ENCODE peak calls at places on chromosomes 3 and 15, in ten cellular contexts. One of them, this sample, is unnamed.

GRCh38 chr3:123412076-123412475 is 36.8 kb downstream of the ADCY5 start:
- DNase-seq in left cardiac atrium: no peak
- DNase-seq in progenitor cell of endocrine pancreas: no peak
- DNase-seq in stimulated activated naive B cell treated with anti-CD40 and anti-IgM and Interleukin-4, amounts not matched to agents 10 μg/mL and 1 μg/mL and 100 μg/mL, for 72 hours: no peak
- DNase-seq in RWPE1: no peak
- DNase-seq in NCI-H345: no peak
- DNase-seq in HTR-8/SVneo: no peak
- DNase-seq in EL: no peak
- DNase-seq in glutamatergic neuron: no peak
- DNase-seq in CD8-positive, alpha-beta T cell: no peak
- DNase-seq in this sample: no peak

GRCh38 chr15:92648190-92648875 is 7.2 kb downstream of the FAM174B start:
- DNase-seq in left cardiac atrium: no peak
- DNase-seq in progenitor cell of endocrine pancreas: no peak
- DNase-seq in stimulated activated naive B cell treated with anti-CD40 and anti-IgM and Interleukin-4, amounts not matched to agents 10 μg/mL and 1 μg/mL and 100 μg/mL, for 72 hours: no peak
- DNase-seq in RWPE1: no peak
- DNase-seq in NCI-H345: no peak
- DNase-seq in HTR-8/SVneo: no peak
- DNase-seq in EL: no peak
- DNase-seq in glutamatergic neuron: no peak
- DNase-seq in CD8-positive, alpha-beta T cell: no peak
- DNase-seq in this sample: no peak

GRCh38 chr3:98788651-98789050 is 25.5 kb downstream of the ST3GAL6 start:
- DNase-seq in left cardiac atrium: peak
- DNase-seq in progenitor cell of endocrine pancreas: no peak
- DNase-seq in stimulated activated naive B cell treated with anti-CD40 and anti-IgM and Interleukin-4, amounts not matched to agents 10 μg/mL and 1 μg/mL and 100 μg/mL, for 72 hours: no peak
- DNase-seq in RWPE1: no peak
- DNase-seq in NCI-H345: no peak
- DNase-seq in HTR-8/SVneo: no peak
- DNase-seq in EL: no peak
- DNase-seq in glutamatergic neuron: no peak
- DNase-seq in CD8-positive, alpha-beta T cell: no peak
- DNase-seq in this sample: no peak

GRCh38 chr3:126982125-126982521 is 792 bp upstream of the PLXNA1 start:
- DNase-seq in left cardiac atrium: no peak
- DNase-seq in progenitor cell of endocrine pancreas: no peak
- DNase-seq in stimulated activated naive B cell treated with anti-CD40 and anti-IgM and Interleukin-4, amounts not matched to agents 10 μg/mL and 1 μg/mL and 100 μg/mL, for 72 hours: peak
- DNase-seq in RWPE1: no peak
- DNase-seq in NCI-H345: no peak
- DNase-seq in HTR-8/SVneo: no peak
- DNase-seq in EL: peak
- DNase-seq in glutamatergic neuron: no peak
- DNase-seq in CD8-positive, alpha-beta T cell: peak
- DNase-seq in this sample: no peak

GRCh38 chr3:147397911-147398809 is 8.2 kb downstream of the ZIC4 start:
- DNase-seq in left cardiac atrium: no peak
- DNase-seq in progenitor cell of endocrine pancreas: no peak
- DNase-seq in stimulated activated naive B cell treated with anti-CD40 and anti-IgM and Interleukin-4, amounts not matched to agents 10 μg/mL and 1 μg/mL and 100 μg/mL, for 72 hours: no peak
- DNase-seq in RWPE1: no peak
- DNase-seq in NCI-H345: no peak
- DNase-seq in HTR-8/SVneo: no peak
- DNase-seq in EL: no peak
- DNase-seq in glutamatergic neuron: no peak
- DNase-seq in CD8-positive, alpha-beta T cell: no peak
- DNase-seq in this sample: peak

GRCh38 chr15:73367624-73368300 is 996 bp downstream of the HCN4 start:
- DNase-seq in left cardiac atrium: no peak
- DNase-seq in progenitor cell of endocrine pancreas: peak
- DNase-seq in stimulated activated naive B cell treated with anti-CD40 and anti-IgM and Interleukin-4, amounts not matched to agents 10 μg/mL and 1 μg/mL and 100 μg/mL, for 72 hours: no peak
- DNase-seq in RWPE1: no peak
- DNase-seq in NCI-H345: no peak
- DNase-seq in HTR-8/SVneo: no peak
- DNase-seq in EL: no peak
- DNase-seq in glutamatergic neuron: peak
- DNase-seq in CD8-positive, alpha-beta T cell: no peak
- DNase-seq in this sample: no peak

GRCh38 chr3:7309707-7310106 is 448.8 kb downstream of the GRM7 start:
- DNase-seq in left cardiac atrium: peak
- DNase-seq in progenitor cell of endocrine pancreas: no peak
- DNase-seq in stimulated activated naive B cell treated with anti-CD40 and anti-IgM and Interleukin-4, amounts not matched to agents 10 μg/mL and 1 μg/mL and 100 μg/mL, for 72 hours: no peak
- DNase-seq in RWPE1: no peak
- DNase-seq in NCI-H345: no peak
- DNase-seq in HTR-8/SVneo: no peak
- DNase-seq in EL: no peak
- DNase-seq in glutamatergic neuron: no peak
- DNase-seq in CD8-positive, alpha-beta T cell: no peak
- DNase-seq in this sample: no peak

GRCh38 chr3:113695426-113695817 is 1.0 kb downstream of the USF3 start:
- DNase-seq in left cardiac atrium: no peak
- DNase-seq in progenitor cell of endocrine pancreas: no peak
- DNase-seq in stimulated activated naive B cell treated with anti-CD40 and anti-IgM and Interleukin-4, amounts not matched to agents 10 μg/mL and 1 μg/mL and 100 μg/mL, for 72 hours: no peak
- DNase-seq in RWPE1: peak
- DNase-seq in NCI-H345: no peak
- DNase-seq in HTR-8/SVneo: peak
- DNase-seq in EL: no peak
- DNase-seq in glutamatergic neuron: no peak
- DNase-seq in CD8-positive, alpha-beta T cell: no peak
- DNase-seq in this sample: no peak

GRCh38 chr15:76991048-76991447 is 3.9 kb upstream of the PSTPIP1 start:
- DNase-seq in left cardiac atrium: no peak
- DNase-seq in progenitor cell of endocrine pancreas: no peak
- DNase-seq in stimulated activated naive B cell treated with anti-CD40 and anti-IgM and Interleukin-4, amounts not matched to agents 10 μg/mL and 1 μg/mL and 100 μg/mL, for 72 hours: no peak
- DNase-seq in RWPE1: no peak
- DNase-seq in NCI-H345: no peak
- DNase-seq in HTR-8/SVneo: no peak
- DNase-seq in EL: no peak
- DNase-seq in glutamatergic neuron: no peak
- DNase-seq in CD8-positive, alpha-beta T cell: no peak
- DNase-seq in this sample: no peak

GRCh38 chr15:35168464-35168863 is 83.4 kb upstream of the NANOGP8 start:
- DNase-seq in left cardiac atrium: no peak
- DNase-seq in progenitor cell of endocrine pancreas: no peak
- DNase-seq in stimulated activated naive B cell treated with anti-CD40 and anti-IgM and Interleukin-4, amounts not matched to agents 10 μg/mL and 1 μg/mL and 100 μg/mL, for 72 hours: no peak
- DNase-seq in RWPE1: peak
- DNase-seq in NCI-H345: no peak
- DNase-seq in HTR-8/SVneo: no peak
- DNase-seq in EL: peak
- DNase-seq in glutamatergic neuron: no peak
- DNase-seq in CD8-positive, alpha-beta T cell: no peak
- DNase-seq in this sample: no peak

GRCh38 chr3:194218646-194219453 is 82.9 kb downstream of the HES1 start:
- DNase-seq in left cardiac atrium: no peak
- DNase-seq in progenitor cell of endocrine pancreas: no peak
- DNase-seq in stimulated activated naive B cell treated with anti-CD40 and anti-IgM and Interleukin-4, amounts not matched to agents 10 μg/mL and 1 μg/mL and 100 μg/mL, for 72 hours: no peak
- DNase-seq in RWPE1: no peak
- DNase-seq in NCI-H345: no peak
- DNase-seq in HTR-8/SVneo: no peak
- DNase-seq in EL: no peak
- DNase-seq in glutamatergic neuron: no peak
- DNase-seq in CD8-positive, alpha-beta T cell: no peak
- DNase-seq in this sample: peak

GRCh38 chr3:78204977-78205376 is 1165.1 kb downstream of the ROBO2 start:
- DNase-seq in left cardiac atrium: no peak
- DNase-seq in progenitor cell of endocrine pancreas: no peak
- DNase-seq in stimulated activated naive B cell treated with anti-CD40 and anti-IgM and Interleukin-4, amounts not matched to agents 10 μg/mL and 1 μg/mL and 100 μg/mL, for 72 hours: no peak
- DNase-seq in RWPE1: peak
- DNase-seq in NCI-H345: peak
- DNase-seq in HTR-8/SVneo: peak
- DNase-seq in EL: peak
- DNase-seq in glutamatergic neuron: no peak
- DNase-seq in CD8-positive, alpha-beta T cell: no peak
- DNase-seq in this sample: no peak

GRCh38 chr3:105518806-105519418 is 152.2 kb downstream of the ALCAM start:
- DNase-seq in left cardiac atrium: no peak
- DNase-seq in progenitor cell of endocrine pancreas: peak
- DNase-seq in stimulated activated naive B cell treated with anti-CD40 and anti-IgM and Interleukin-4, amounts not matched to agents 10 μg/mL and 1 μg/mL and 100 μg/mL, for 72 hours: no peak
- DNase-seq in RWPE1: peak
- DNase-seq in NCI-H345: peak
- DNase-seq in HTR-8/SVneo: peak
- DNase-seq in EL: peak
- DNase-seq in glutamatergic neuron: no peak
- DNase-seq in CD8-positive, alpha-beta T cell: no peak
- DNase-seq in this sample: no peak

This sample was measured in coronary artery.